ENCODE peak calls at places on chromosomes 13 and 19, in ten cellular contexts. H is EL; Q is breast epithelium; M is fibroblast of the aortic adventitia; F is fibroblast of lung; I is activated CD4-positive, alpha-beta memory T cell treated with anti-CD3 and anti-CD28 coated beads, Interleukin-2, amount 10 ng/mL, durations not matched to agents 7 days and 5 days; A is right cardiac atrium; C is cardiac fibroblast; K is islet precursor cell; L is SK-MEL-5. E is an unnamed sample.

GRCh38 chr19:42121036-42121621 is 11.1 kb downstream of the POU2F2 start:
- DNase-seq in H (no peak), Q (no peak), M (no peak), F (no peak), I (no peak), A (no peak), C (no peak), K (no peak), L (no peak), E (no peak)

GRCh38 chr13:113951246-113951999 is 22.5 kb downstream of the C13orf46 start:
- DNase-seq in H (peak; percentile 69), Q (peak; percentile 89), M (peak; percentile 69), F (peak; percentile 42), I (peak; percentile 70), A (peak; percentile 94), C (peak; percentile 86), K (peak; percentile 83), L (peak; percentile 84), E (peak; percentile 89)

GRCh38 chr13:35160921-35161320 is 218.9 kb downstream of the NBEA start:
- DNase-seq in H (no peak), Q (no peak), M (no peak), F (no peak), I (no peak), A (no peak), C (no peak), K (no peak), L (no peak), E (no peak)

GRCh38 chr19:54029930-54030490 is 33.7 kb downstream of the VSTM1 start:
- DNase-seq in H (peak; percentile 62), Q (no peak), M (peak; percentile 74), F (peak; percentile 43), I (peak; percentile 65), A (peak; percentile 66), C (peak; percentile 79), K (peak; percentile 79), L (peak; percentile 85), E (peak; percentile 62)

GRCh38 chr13:82654851-82655517 is 1227.3 kb downstream of the SLITRK1 start:
- DNase-seq in H (peak; percentile 76), Q (peak; percentile 51), M (peak; percentile 86), F (peak; percentile 67), I (no peak), A (peak; percentile 94), C (peak; percentile 70), K (peak; percentile 53), L (peak; percentile 17), E (peak; percentile 18)

GRCh38 chr19:23787106-23787505 is 28.4 kb upstream of the ZNF681 start:
- DNase-seq in H (peak; percentile 74), Q (no peak), M (no peak), F (peak; percentile 10), I (no peak), A (no peak), C (no peak), K (no peak), L (no peak), E (no peak)

GRCh38 chr13:46698910-46699460 is 98.0 kb downstream of the ESD start:
- DNase-seq in H (no peak), Q (no peak), M (peak; percentile 64), F (peak; percentile 13), I (no peak), A (no peak), C (peak; percentile 59), K (no peak), L (no peak), E (no peak)

GRCh38 chr13:61110804-61111203 is 304.8 kb downstream of the PCDH20 start:
- DNase-seq in H (no peak), Q (no peak), M (no peak), F (no peak), I (no peak), A (no peak), C (no peak), K (no peak), L (peak; percentile 54), E (no peak)

GRCh38 chr13:97259787-97260641 is 37.9 kb downstream of the MBNL2 start:
- DNase-seq in H (peak; percentile 69), Q (no peak), M (peak; percentile 88), F (peak; percentile 84), I (no peak), A (no peak), C (peak; percentile 86), K (peak; percentile 74), L (no peak), E (no peak)

GRCh38 chr13:45728759-45729158 is 26.6 kb downstream of the CBY2 start:
- DNase-seq in H (peak; percentile 10), Q (no peak), M (no peak), F (no peak), I (no peak), A (no peak), C (no peak), K (peak; percentile 79), L (peak; percentile 84), E (no peak)

GRCh38 chr19:35362261-35363000 is 4.2 kb downstream of the FFAR3 start:
- DNase-seq in H (no peak), Q (peak; percentile 30), M (no peak), F (no peak), I (no peak), A (no peak), C (no peak), K (no peak), L (no peak), E (no peak)

GRCh38 chr13:86585826-86586225 is 786.6 kb upstream of the SLITRK6 start:
- DNase-seq in H (no peak), Q (no peak), M (peak; percentile 90), F (peak; percentile 83), I (no peak), A (peak; percentile 41), C (peak; percentile 89), K (no peak), L (no peak), E (peak; percentile 45)

GRCh38 chr19:14496029-14496848 is at the start of gene GIPC1:
- DNase-seq in H (peak; percentile 99), Q (peak; percentile 98), M (peak; percentile 99), F (peak; percentile 100), I (peak; percentile 84), A (peak; percentile 98), C (peak; percentile 100), K (peak; percentile 99), L (peak; percentile 96), E (peak; percentile 96)

GRCh38 chr13:19587635-19588300 is 26.4 kb upstream of the TPTE2 start:
- DNase-seq in H (peak; percentile 70), Q (no peak), M (peak; percentile 52), F (peak; percentile 36), I (peak; percentile 39), A (no peak), C (peak; percentile 56), K (no peak), L (peak; percentile 79), E (peak; percentile 43)

GRCh38 chr19:3645726-3646125 is 19.1 kb upstream of the CACTIN start:
- DNase-seq in H (no peak), Q (no peak), M (no peak), F (no peak), I (no peak), A (no peak), C (no peak), K (no peak), L (no peak), E (no peak)

GRCh38 chr19:46308510-46308909 is 11.7 kb downstream of the HIF3A start:
- DNase-seq in H (no peak), Q (no peak), M (no peak), F (no peak), I (no peak), A (no peak), C (no peak), K (no peak), L (no peak), E (no peak)

GRCh38 chr19:18085702-18086457 is 854 bp downstream of the IL12RB1 start:
- DNase-seq in H (no peak), Q (no peak), M (no peak), F (no peak), I (no peak), A (no peak), C (no peak), K (no peak), L (no peak), E (no peak)

GRCh38 chr19:18931316-18932162 is 9.5 kb downstream of the HOMER3 start:
- DNase-seq in H (no peak), Q (no peak), M (no peak), F (no peak), I (no peak), A (peak; percentile 64), C (no peak), K (no peak), L (no peak), E (no peak)

GRCh38 chr19:3683405-3683865 is 16.8 kb downstream of the PIP5K1C start:
- DNase-seq in H (peak; percentile 88), Q (no peak), M (no peak), F (peak; percentile 84), I (no peak), A (peak; percentile 79), C (peak; percentile 56), K (peak; percentile 87), L (no peak), E (no peak)

GRCh38 chr13:92313382-92313781 is 913.2 kb upstream of the GPC6 start:
- DNase-seq in H (no peak), Q (no peak), M (peak; percentile 17), F (no peak), I (no peak), A (no peak), C (peak; percentile 47), K (no peak), L (no peak), E (no peak)

GRCh38 chr19:11678504-11678903 is 60.2 kb downstream of the ZNF823 start:
- DNase-seq in H (no peak), Q (no peak), M (no peak), F (no peak), I (no peak), A (no peak), C (no peak), K (no peak), L (no peak), E (no peak)

GRCh38 chr19:34482380-34483250 is 1.1 kb downstream of the WTIP start:
- DNase-seq in H (peak; percentile 46), Q (no peak), M (peak; percentile 32), F (peak; percentile 61), I (no peak), A (peak; percentile 75), C (peak; percentile 52), K (no peak), L (no peak), E (no peak)

GRCh38 chr13:75636339-75637095 is 387 bp downstream of the LMO7 start:
- DNase-seq in H (peak; percentile 61), Q (no peak), M (peak; percentile 51), F (peak; percentile 51), I (peak; percentile 43), A (peak; percentile 60), C (peak; percentile 29), K (peak; percentile 73), L (no peak), E (peak; percentile 35)

GRCh38 chr13:75902166-75903104 is 266.3 kb downstream of the LMO7 start:
- DNase-seq in H (no peak), Q (no peak), M (no peak), F (no peak), I (no peak), A (no peak), C (no peak), K (no peak), L (no peak), E (no peak)

GRCh38 chr13:59494151-59494550 is 669.6 kb downstream of the DIAPH3 start:
- DNase-seq in H (no peak), Q (no peak), M (no peak), F (no peak), I (no peak), A (no peak), C (no peak), K (no peak), L (no peak), E (no peak)

GRCh38 chr13:109764474-109765292 is 21.7 kb downstream of the IRS2 start:
- DNase-seq in H (no peak), Q (no peak), M (no peak), F (peak; percentile 47), I (peak; percentile 24), A (peak; percentile 56), C (no peak), K (no peak), L (peak; percentile 66), E (no peak)

GRCh38 chr19:38665950-38666661 is 18.7 kb downstream of the ACTN4 start:
- DNase-seq in H (peak; percentile 96), Q (peak; percentile 70), M (peak; percentile 64), F (peak; percentile 79), I (no peak), A (peak; percentile 86), C (peak; percentile 89), K (peak; percentile 96), L (no peak), E (peak; percentile 79)

GRCh38 chr13:73991384-73991783 is 142.8 kb downstream of the KLF12 start:
- DNase-seq in H (no peak), Q (no peak), M (no peak), F (no peak), I (no peak), A (no peak), C (no peak), K (no peak), L (no peak), E (no peak)